ENCODE peak calls at places on chromosomes 12 and 14, in seven cellular contexts. One of them, this sample, is unnamed.

GRCh38 chr14:60233891-60234290 is 15.1 kb upstream of the PPM1A start:
- DNase-seq in H1: no peak
- DNase-seq in mesendoderm: no peak
- DNase-seq in trophoblast cell: no peak
- DNase-seq in neuronal stem cell: no peak
- DNase-seq in mesenchymal stem cell: no peak
- DNase-seq in IMR-90: no peak
- DNase-seq in this sample: no peak

GRCh38 chr14:73633517-73634332 is 11.1 kb upstream of the DNAL1 start:
- DNase-seq in H1: no peak
- DNase-seq in neuronal stem cell: peak
- DNase-seq in mesenchymal stem cell: peak
- DNase-seq in trophoblast cell: peak
- DNase-seq in mesendoderm: peak
- DNase-seq in IMR-90: peak
- DNase-seq in this sample: peak

GRCh38 chr12:104201238-104202001 is 14.2 kb upstream of the TXNRD1 start:
- DNase-seq in IMR-90: peak
- DNase-seq in H1: no peak
- DNase-seq in neuronal stem cell: peak
- DNase-seq in mesendoderm: peak
- DNase-seq in mesenchymal stem cell: peak
- DNase-seq in trophoblast cell: peak
- DNase-seq in this sample: peak

GRCh38 chr14:36293824-36294223 is 26.6 kb downstream of the MBIP start:
- DNase-seq in trophoblast cell: peak
- DNase-seq in mesendoderm: no peak
- DNase-seq in mesenchymal stem cell: peak
- DNase-seq in neuronal stem cell: no peak
- DNase-seq in H1: no peak
- DNase-seq in IMR-90: peak
- DNase-seq in this sample: no peak

GRCh38 chr14:35747379-35747778 is 61.7 kb downstream of the RALGAPA1 start:
- DNase-seq in mesendoderm: peak
- DNase-seq in trophoblast cell: no peak
- DNase-seq in neuronal stem cell: no peak
- DNase-seq in mesenchymal stem cell: peak
- DNase-seq in IMR-90: peak
- DNase-seq in H1: no peak
- DNase-seq in this sample: no peak

GRCh38 chr14:88424573-88424972 is 39.1 kb downstream of the SPATA7 start:
- DNase-seq in IMR-90: peak
- DNase-seq in neuronal stem cell: no peak
- DNase-seq in mesenchymal stem cell: no peak
- DNase-seq in H1: no peak
- DNase-seq in mesendoderm: no peak
- DNase-seq in trophoblast cell: no peak
- DNase-seq in this sample: no peak

GRCh38 chr12:64737539-64737938 is 21.7 kb downstream of the GNS start:
- DNase-seq in mesendoderm: peak
- DNase-seq in IMR-90: no peak
- DNase-seq in H1: no peak
- DNase-seq in neuronal stem cell: no peak
- DNase-seq in mesenchymal stem cell: no peak
- DNase-seq in trophoblast cell: no peak
- DNase-seq in this sample: no peak

GRCh38 chr12:22283006-22283506 is 51.5 kb downstream of the ST8SIA1 start:
- DNase-seq in mesendoderm: no peak
- DNase-seq in neuronal stem cell: no peak
- DNase-seq in IMR-90: peak
- DNase-seq in mesenchymal stem cell: peak
- DNase-seq in H1: no peak
- DNase-seq in trophoblast cell: no peak
- DNase-seq in this sample: no peak

GRCh38 chr12:27966870-27967269 is 5.7 kb downstream of the PTHLH start:
- DNase-seq in trophoblast cell: no peak
- DNase-seq in mesenchymal stem cell: peak
- DNase-seq in mesendoderm: peak
- DNase-seq in IMR-90: peak
- DNase-seq in H1: no peak
- DNase-seq in neuronal stem cell: no peak
- DNase-seq in this sample: no peak

GRCh38 chr14:70622111-70622712 is 19.5 kb upstream of the TTC9 start:
- DNase-seq in IMR-90: peak
- DNase-seq in mesenchymal stem cell: peak
- DNase-seq in neuronal stem cell: peak
- DNase-seq in H1: no peak
- DNase-seq in trophoblast cell: peak
- DNase-seq in mesendoderm: peak
- DNase-seq in this sample: peak

GRCh38 chr12:104733717-104734175 is 224.3 kb downstream of the SLC41A2 start:
- DNase-seq in mesendoderm: peak
- DNase-seq in mesenchymal stem cell: no peak
- DNase-seq in trophoblast cell: no peak
- DNase-seq in neuronal stem cell: no peak
- DNase-seq in H1: no peak
- DNase-seq in IMR-90: no peak
- DNase-seq in this sample: peak

GRCh38 chr12:19484738-19485137 is 45.4 kb downstream of the AEBP2 start:
- DNase-seq in neuronal stem cell: no peak
- DNase-seq in H1: no peak
- DNase-seq in mesenchymal stem cell: no peak
- DNase-seq in trophoblast cell: no peak
- DNase-seq in IMR-90: no peak
- DNase-seq in mesendoderm: no peak
- DNase-seq in this sample: no peak

DNA sequence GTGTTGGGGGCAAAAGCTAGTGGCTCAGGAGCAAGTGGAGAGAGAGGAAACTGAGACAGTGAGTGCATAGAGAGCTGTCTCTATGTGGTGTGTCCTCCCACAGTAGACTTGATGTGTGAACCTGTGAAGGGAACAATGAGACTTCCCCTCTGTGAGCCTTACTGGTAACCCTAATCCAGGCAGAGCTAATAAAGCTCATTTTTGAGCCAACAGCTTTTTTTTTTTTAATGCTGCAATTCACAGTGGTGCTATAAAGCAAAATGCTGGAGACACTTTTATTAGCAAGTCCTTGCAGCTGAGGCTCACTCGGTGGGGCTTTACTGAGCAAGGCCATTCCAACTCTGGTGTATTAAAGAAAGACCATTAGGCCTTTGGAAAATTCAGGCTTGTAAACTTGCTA is 26.9 kb downstream of the FBXW8 start:
- DNase-seq in mesenchymal stem cell: no peak
- DNase-seq in neuronal stem cell: no peak
- DNase-seq in H1: no peak
- DNase-seq in mesendoderm: no peak
- DNase-seq in IMR-90: no peak
- DNase-seq in trophoblast cell: no peak
- DNase-seq in this sample: no peak
- H2BK120ac ChIP-seq in mesenchymal stem cell: no peak
- H2BK120ac ChIP-seq in neuronal stem cell: no peak
- H2BK120ac ChIP-seq in H1: no peak
- H2BK120ac ChIP-seq in mesendoderm: no peak
- H2BK120ac ChIP-seq in IMR-90: no peak
- H2BK120ac ChIP-seq in trophoblast cell: no peak
- H2BK120ac ChIP-seq in this sample: no peak

GRCh38 chr12:70615177-70615576 is 22.1 kb downstream of the PTPRB start:
- DNase-seq in H1: no peak
- DNase-seq in neuronal stem cell: no peak
- DNase-seq in IMR-90: no peak
- DNase-seq in mesendoderm: no peak
- DNase-seq in mesenchymal stem cell: no peak
- DNase-seq in trophoblast cell: no peak
- DNase-seq in this sample: no peak

GRCh38 chr12:70617450-70617849 is 19.8 kb downstream of the PTPRB start:
- DNase-seq in neuronal stem cell: no peak
- DNase-seq in H1: no peak
- DNase-seq in trophoblast cell: no peak
- DNase-seq in IMR-90: no peak
- DNase-seq in mesendoderm: peak
- DNase-seq in mesenchymal stem cell: no peak
- DNase-seq in this sample: no peak

GRCh38 chr12:70618371-70618770 is 18.9 kb downstream of the PTPRB start:
- DNase-seq in mesenchymal stem cell: no peak
- DNase-seq in trophoblast cell: no peak
- DNase-seq in mesendoderm: no peak
- DNase-seq in IMR-90: no peak
- DNase-seq in H1: no peak
- DNase-seq in neuronal stem cell: no peak
- DNase-seq in this sample: no peak

DNA sequence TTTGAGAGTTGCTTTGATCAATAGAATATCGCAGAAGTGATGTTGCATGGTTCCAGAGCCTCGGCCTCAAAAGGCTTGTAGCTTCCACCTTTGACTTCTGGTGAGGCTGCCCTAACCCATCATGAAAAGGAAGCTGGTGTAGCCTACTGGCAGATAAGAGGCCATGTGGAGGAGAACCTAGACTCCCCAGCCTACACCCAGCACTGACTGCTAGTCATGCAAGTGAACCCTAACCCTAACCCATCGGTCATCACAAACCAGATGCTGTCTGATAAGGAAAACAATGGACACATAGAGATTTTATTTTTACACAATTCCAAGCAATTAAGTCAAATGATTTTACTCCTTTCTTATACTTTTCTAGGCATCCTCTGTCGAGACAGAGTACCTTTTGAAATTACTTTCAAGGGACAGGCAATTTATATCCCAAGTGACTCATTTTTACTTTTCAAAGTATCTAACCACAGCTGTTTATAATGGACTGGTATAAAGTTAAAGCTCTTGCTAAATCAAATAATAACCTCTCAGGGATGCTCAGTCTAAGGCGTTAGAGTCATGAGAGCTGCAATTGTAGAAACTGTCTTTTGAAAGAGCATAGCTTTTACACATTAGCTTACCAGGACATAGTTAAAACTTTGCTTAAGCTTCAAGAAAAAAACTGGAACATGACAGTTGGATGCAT is 17.6 kb downstream of the PTPRB start:
- DNase-seq in mesendoderm: no peak
- DNase-seq in neuronal stem cell: no peak
- DNase-seq in trophoblast cell: no peak
- DNase-seq in IMR-90: peak
- DNase-seq in H1: no peak
- DNase-seq in mesenchymal stem cell: no peak
- DNase-seq in this sample: no peak
- H2BK120ac ChIP-seq in mesendoderm: no peak
- H2BK120ac ChIP-seq in neuronal stem cell: no peak
- H2BK120ac ChIP-seq in trophoblast cell: no peak
- H2BK120ac ChIP-seq in IMR-90: no peak
- H2BK120ac ChIP-seq in H1: no peak
- H2BK120ac ChIP-seq in mesenchymal stem cell: no peak
- H2BK120ac ChIP-seq in this sample: no peak

GRCh38 chr12:126144603-126145002 is 1079.4 kb downstream of the AACS start:
- DNase-seq in neuronal stem cell: no peak
- DNase-seq in mesenchymal stem cell: no peak
- DNase-seq in trophoblast cell: no peak
- DNase-seq in H1: no peak
- DNase-seq in IMR-90: no peak
- DNase-seq in mesendoderm: no peak
- DNase-seq in this sample: no peak
- H2BK120ac ChIP-seq in neuronal stem cell: no peak
- H2BK120ac ChIP-seq in mesenchymal stem cell: no peak
- H2BK120ac ChIP-seq in trophoblast cell: no peak
- H2BK120ac ChIP-seq in H1: no peak
- H2BK120ac ChIP-seq in IMR-90: no peak
- H2BK120ac ChIP-seq in mesendoderm: no peak
- H2BK120ac ChIP-seq in this sample: no peak

GRCh38 chr12:121250359-121250758 is 40.4 kb downstream of the P2RX4 start:
- DNase-seq in mesenchymal stem cell: no peak
- DNase-seq in IMR-90: no peak
- DNase-seq in neuronal stem cell: no peak
- DNase-seq in H1: no peak
- DNase-seq in mesendoderm: no peak
- DNase-seq in trophoblast cell: peak
- DNase-seq in this sample: no peak
- H2BK120ac ChIP-seq in mesenchymal stem cell: no peak
- H2BK120ac ChIP-seq in IMR-90: no peak
- H2BK120ac ChIP-seq in neuronal stem cell: no peak
- H2BK120ac ChIP-seq in H1: no peak
- H2BK120ac ChIP-seq in mesendoderm: no peak
- H2BK120ac ChIP-seq in trophoblast cell: no peak
- H2BK120ac ChIP-seq in this sample: no peak

DNA sequence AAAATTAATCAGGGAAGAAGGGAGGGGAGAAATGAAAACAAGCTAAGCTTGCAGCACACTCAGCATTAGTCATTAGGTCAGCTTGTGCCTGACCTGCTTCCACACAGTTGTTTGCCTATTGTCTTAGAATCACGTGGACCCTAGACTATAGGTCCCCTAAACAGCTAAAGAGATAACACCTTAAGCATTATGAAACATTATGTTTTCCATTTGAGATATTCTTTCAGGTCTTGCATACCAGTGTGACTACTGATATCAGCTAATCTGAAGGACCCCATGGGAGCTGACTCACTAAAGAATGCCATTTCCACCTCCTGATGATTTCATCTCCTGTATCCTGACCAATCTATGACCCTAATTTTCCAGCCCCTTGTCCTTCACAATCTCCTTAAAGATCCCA is 154.1 kb upstream of the FUT8 start:
- DNase-seq in IMR-90: peak
- DNase-seq in mesenchymal stem cell: peak
- DNase-seq in trophoblast cell: no peak
- DNase-seq in neuronal stem cell: no peak
- DNase-seq in mesendoderm: peak
- DNase-seq in H1: no peak
- DNase-seq in this sample: no peak
- H2BK120ac ChIP-seq in IMR-90: peak
- H2BK120ac ChIP-seq in mesenchymal stem cell: no peak
- H2BK120ac ChIP-seq in trophoblast cell: no peak
- H2BK120ac ChIP-seq in neuronal stem cell: no peak
- H2BK120ac ChIP-seq in mesendoderm: no peak
- H2BK120ac ChIP-seq in H1: no peak
- H2BK120ac ChIP-seq in this sample: no peak

DNA sequence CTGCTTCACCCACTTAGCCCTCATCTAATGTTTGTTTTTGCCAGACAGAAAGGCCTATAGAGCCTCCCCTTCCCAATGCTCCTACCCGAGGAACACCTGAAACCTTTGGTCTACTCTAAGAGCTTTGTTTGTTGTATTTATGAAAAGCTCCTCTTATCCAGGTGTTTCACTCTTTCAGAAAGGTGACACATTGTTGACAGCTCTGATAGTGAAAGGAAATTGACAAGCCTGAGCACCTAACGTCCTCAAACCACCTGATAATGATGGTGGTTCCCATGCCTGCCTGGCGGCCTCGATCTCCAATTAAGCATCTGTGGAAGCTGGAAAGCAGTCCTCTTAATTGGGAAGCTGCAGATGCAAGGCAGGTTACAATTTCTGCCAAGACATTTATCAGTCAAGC is 288.4 kb downstream of the PDZRN4 start:
- DNase-seq in neuronal stem cell: no peak
- DNase-seq in IMR-90: no peak
- DNase-seq in H1: no peak
- DNase-seq in mesendoderm: no peak
- DNase-seq in mesenchymal stem cell: no peak
- DNase-seq in trophoblast cell: no peak
- DNase-seq in this sample: no peak
- H2BK120ac ChIP-seq in neuronal stem cell: no peak
- H2BK120ac ChIP-seq in IMR-90: no peak
- H2BK120ac ChIP-seq in H1: no peak
- H2BK120ac ChIP-seq in mesendoderm: no peak
- H2BK120ac ChIP-seq in mesenchymal stem cell: no peak
- H2BK120ac ChIP-seq in trophoblast cell: no peak
- H2BK120ac ChIP-seq in this sample: no peak